ENCODE peak calls at places on chromosome 17, in six cellular contexts. F is pancreas; O is foreskin melanocyte; N is amniotic stem cell; B is stimulated activated CD8-positive, alpha-beta memory T cell treated with anti-CD3 and anti-CD28 coated beads, Interleukin-4, amount 100 ng/mL, for 4 hours; E is heart right ventricle. V is an unnamed sample.

GRCh38 chr17:42674755-42675347 is 1.9 kb downstream of the PLEKHH3 start:
- DNase-seq in N (no peak), O (no peak), E (peak), B (no peak), F (peak), V (no peak)

GRCh38 chr17:40349477-40350409 is 14.8 kb downstream of the GJD3 start:
- DNase-seq in B (no peak), F (no peak), E (peak), N (no peak), O (no peak), V (peak)

GRCh38 chr17:62702746-62703268 is 75.3 kb downstream of the MRC2 start:
- DNase-seq in B (no peak), O (no peak), E (no peak), N (no peak), F (no peak), V (no peak)

GRCh38 chr17:60647705-60648104 is 29.9 kb upstream of the BCAS3 start:
- DNase-seq in O (no peak), N (no peak), B (no peak), E (no peak), F (no peak), V (no peak)

GRCh38 chr17:50893183-50893993 is 27.2 kb upstream of the TOB1 start:
- DNase-seq in E (no peak), O (peak), N (no peak), F (peak), B (no peak), V (no peak)

GRCh38 chr17:74430706-74431567 is 951 bp upstream of the GPRC5C start:
- DNase-seq in F (peak), N (no peak), B (no peak), O (no peak), E (peak), V (peak)

GRCh38 chr17:5078106-5079028 is at the start of gene ZFP3:
- DNase-seq in N (no peak), O (peak), E (peak), B (peak), F (peak), V (peak)

GRCh38 chr17:49260922-49261291 is 30.3 kb upstream of the PHOSPHO1 start:
- DNase-seq in F (no peak), B (no peak), O (no peak), N (no peak), E (no peak), V (no peak)

GRCh38 chr17:4475463-4475862 is 23.2 kb upstream of the SPNS2 start:
- DNase-seq in E (no peak), F (no peak), B (no peak), O (no peak), N (no peak), V (no peak)

V was measured in NCI-H1694 treated with DMSO at 0.1 percent for 48 hours.